ENCODE peak calls at places on chromosomes 2 and 18, in four cellular contexts. F, O, Y and X are unnamed samples.

GRCh38 chr18:10032331-10032979 is 118.6 kb downstream of the VAPA start:
- DNase-seq in F (no peak), O (no peak), Y (no peak), X (no peak)

GRCh38 chr2:113175101-113175628 is 1.4 kb downstream of the PSD4 start:
- DNase-seq in F (no peak), O (no peak), Y (no peak), X (no peak)

GRCh38 chr2:7950035-7950612 is 731.7 kb upstream of the ID2 start:
- DNase-seq in F (no peak), O (no peak), Y (no peak), X (no peak)

GRCh38 chr18:58762781-58763171 is 91.5 kb downstream of the MALT1 start:
- DNase-seq in F (no peak), O (no peak), Y (no peak), X (no peak)

GRCh38 chr2:241857041-241857541 is 1.6 kb downstream of the PDCD1 start:
- DNase-seq in F (no peak), O (no peak), Y (no peak), X (no peak)

GRCh38 chr2:192719630-192720029 is 524.9 kb upstream of the TMEFF2 start:
- DNase-seq in F (no peak), O (no peak), Y (no peak), X (no peak)

GRCh38 chr2:37361416-37361815 is 17.0 kb downstream of the QPCT start:
- DNase-seq in F (no peak), O (no peak), Y (no peak), X (no peak)

GRCh38 chr2:234880551-234881211 is 71.1 kb upstream of the SH3BP4 start:
- DNase-seq in F (peak), O (peak), Y (no peak), X (peak)

GRCh38 chr2:137237055-137237454 is 471.7 kb downstream of the THSD7B start:
- DNase-seq in F (no peak), O (no peak), Y (no peak), X (no peak)

GRCh38 chr2:215767625-215768024 is 245.7 kb downstream of the MREG start:
- DNase-seq in F (no peak), O (no peak), Y (no peak), X (no peak)

GRCh38 chr18:65752625-65753325 is 2.0 kb downstream of the CDH7 start:
- DNase-seq in F (no peak), O (no peak), Y (no peak), X (no peak)

GRCh38 chr2:866009-866680 is 84.5 kb upstream of the SNTG2 start:
- DNase-seq in F (no peak), O (no peak), Y (peak), X (no peak)

GRCh38 chr2:71756280-71756906 is 303.0 kb downstream of the DYSF start:
- DNase-seq in F (no peak), O (no peak), Y (no peak), X (no peak)

DNA sequence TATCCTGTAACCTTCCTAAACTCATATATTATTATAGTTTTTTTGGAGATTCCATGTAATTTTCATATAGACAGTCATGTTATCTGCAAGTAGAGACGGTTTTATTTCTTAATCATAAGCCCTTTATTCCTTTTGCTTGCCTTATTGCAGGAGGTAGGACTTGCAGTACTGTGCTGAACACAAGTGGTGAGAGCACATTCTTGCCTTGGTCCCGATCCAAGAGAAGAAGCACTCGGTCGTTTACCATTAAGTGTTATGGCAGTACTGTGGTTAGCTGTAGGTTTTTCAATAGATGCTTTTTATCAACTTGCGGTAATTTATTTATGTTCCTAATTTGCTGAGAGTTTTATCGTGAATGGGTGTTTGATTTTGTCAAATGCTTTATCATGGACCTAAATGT is 305.7 kb downstream of the DYSF start:
- DNase-seq in F (no peak), O (no peak), Y (no peak), X (no peak)
- H3K27ac ChIP-seq in F (no peak), O (no peak), Y (no peak), X (no peak)

GRCh38 chr2:104849618-104850097 is 4.3 kb upstream of the POU3F3 start:
- DNase-seq in F (peak), O (peak), Y (peak), X (peak)
- TF ChIP-seq TCF7L2 in F (no peak), O (no peak), Y (no peak), X (no peak)

DNA sequence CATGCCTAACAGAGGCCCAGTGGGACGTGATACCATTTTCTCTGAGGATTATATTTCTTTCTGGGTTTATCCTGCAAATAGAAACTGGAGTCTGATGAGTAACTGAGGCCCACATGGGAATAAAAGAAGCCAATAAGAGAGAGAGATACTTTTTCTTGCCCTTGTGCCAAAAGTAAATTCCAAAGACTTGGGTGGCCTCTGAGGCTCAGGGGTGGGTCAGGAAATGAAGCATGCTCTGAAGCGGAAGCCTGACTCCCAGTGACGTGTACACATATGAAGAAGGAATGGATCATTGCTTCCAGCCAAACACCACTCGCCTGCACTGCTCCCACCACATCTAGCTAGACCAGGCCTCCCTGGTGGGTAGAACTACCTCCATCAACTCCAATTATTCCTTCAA is 273.6 kb upstream of the NCKAP5 start:
- DNase-seq in F (no peak), O (no peak), Y (no peak), X (no peak)
- H3K27ac ChIP-seq in F (no peak), O (no peak), Y (no peak), X (no peak)

GRCh38 chr2:101473911-101474751 is 781 bp downstream of the RFX8 start:
- DNase-seq in F (no peak), O (no peak), Y (no peak), X (no peak)
- TF ChIP-seq TCF7L2 in F (no peak), O (no peak), Y (no peak), X (no peak)

GRCh38 chr2:240564191-240564570 is 4.0 kb downstream of the DUSP28 start:
- DNase-seq in F (no peak), O (no peak), Y (no peak), X (no peak)

GRCh38 chr2:240567137-240567871 is 980 bp upstream of the RNPEPL1 start:
- DNase-seq in F (no peak), O (no peak), Y (no peak), X (no peak)

GRCh38 chr2:240565267-240566202 is 2.7 kb upstream of the RNPEPL1 start:
- DNase-seq in F (peak), O (peak), Y (peak), X (no peak)

GRCh38 chr2:240566203-240567136 is 1.8 kb upstream of the RNPEPL1 start:
- DNase-seq in F (peak), O (peak), Y (peak), X (no peak)

DNA sequence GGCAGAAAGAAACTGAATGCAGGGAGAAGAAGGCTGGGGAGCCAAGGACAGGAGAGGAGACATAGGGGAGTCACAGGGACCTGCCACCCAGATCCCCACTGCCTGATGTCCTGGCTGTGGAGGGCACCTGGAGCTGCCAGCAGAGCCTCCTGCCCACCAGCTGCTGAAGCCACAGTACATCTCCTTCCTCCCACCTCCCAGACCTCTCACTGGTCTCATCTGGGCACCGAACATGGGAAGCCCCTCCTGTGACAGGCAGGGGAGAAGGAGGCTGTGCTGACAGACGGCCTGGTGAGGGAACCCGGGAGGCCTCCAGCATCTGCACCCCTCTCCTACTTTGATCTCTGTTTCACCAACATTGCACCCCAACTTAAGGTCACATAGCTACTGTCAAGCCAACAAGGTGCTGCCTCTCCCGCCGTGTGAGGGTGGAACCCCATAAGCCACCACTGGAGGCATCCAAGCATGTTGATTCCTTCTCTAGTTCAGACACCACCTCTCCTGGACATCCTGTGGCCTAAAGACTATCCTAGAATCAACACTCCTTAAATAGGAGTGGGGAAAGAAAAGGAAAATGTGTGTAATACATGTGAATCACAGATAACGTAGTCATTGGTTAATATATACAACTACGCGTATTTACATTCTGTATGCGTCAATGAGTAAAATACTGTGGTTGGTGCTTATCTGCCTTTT is 3.6 kb upstream of the RNPEPL1 start:
- DNase-seq in F (no peak), O (no peak), Y (no peak), X (no peak)
- H3K27ac ChIP-seq in F (peak), O (peak), Y (peak), X (peak)

DNA sequence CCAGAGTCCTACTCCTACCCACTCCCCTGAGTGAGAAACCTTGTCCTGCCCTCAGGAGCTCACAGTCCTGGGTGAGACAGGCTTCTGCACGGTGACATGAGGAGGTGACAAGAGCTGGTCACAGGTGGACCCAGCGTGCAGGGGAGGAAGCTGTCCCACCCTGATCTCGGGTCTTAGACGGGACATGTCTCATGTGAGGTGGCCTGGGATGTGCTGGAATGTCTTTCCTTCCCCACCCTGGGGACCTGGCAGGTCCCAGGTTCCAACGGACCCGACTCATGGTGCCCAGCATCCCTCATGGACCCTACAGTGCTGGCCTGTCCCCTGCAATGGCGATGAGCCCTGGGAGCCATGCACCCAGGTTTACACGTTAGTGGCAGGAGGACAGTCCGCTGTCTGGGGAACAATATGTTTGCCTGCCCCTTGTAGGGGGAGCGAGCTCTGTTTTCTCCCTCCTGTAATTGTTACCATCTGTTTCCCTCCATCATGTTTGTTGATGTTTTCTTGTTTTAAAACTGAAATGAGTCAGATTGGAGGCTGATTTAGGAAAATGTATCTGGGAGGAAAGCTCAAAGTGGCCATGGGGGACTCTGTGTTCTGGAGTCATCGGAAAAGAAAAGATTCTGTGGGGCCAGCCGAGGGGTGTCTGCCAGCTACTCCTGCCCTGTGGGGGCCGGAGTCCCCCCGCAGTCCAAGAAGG is 238.1 kb downstream of the KLHL29 start:
- DNase-seq in F (no peak), O (no peak), Y (no peak), X (no peak)
- TF ChIP-seq TCF7L2 in F (no peak), O (no peak), Y (no peak), X (no peak)

DNA sequence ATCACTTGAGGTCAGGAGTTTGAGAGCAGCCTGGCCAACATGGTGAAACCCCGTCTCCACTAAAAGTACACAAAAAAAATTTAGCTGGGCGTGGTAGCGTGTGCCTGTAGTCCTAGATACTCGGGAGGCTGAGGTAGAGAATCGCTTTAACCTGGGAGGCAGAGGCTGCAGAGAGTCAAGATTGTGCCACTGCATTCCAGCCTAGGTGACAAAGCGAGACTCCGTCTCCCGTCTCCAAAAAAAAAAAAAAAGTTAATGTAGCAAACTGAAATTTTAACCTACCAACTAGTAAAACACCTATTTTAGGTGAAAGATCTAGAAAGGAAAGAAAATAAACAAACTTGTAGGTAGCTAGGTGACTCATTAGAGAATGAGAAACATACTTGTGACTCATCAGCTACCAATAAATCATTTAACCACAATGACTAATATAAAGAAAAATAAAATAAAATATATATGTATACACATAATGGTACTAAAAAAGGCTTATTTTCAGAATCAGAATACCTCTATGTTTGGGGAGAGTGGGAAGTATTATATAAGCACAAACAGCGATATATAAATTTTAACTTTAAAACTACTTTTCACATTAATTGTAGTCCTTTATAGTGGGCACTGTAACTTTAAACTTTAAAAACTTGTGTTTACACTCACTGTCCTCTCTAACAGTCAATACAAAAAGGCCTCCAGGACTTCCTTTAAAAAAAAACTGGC is 36.6 kb downstream of the DARS1 start:
- DNase-seq in F (peak), O (no peak), Y (peak), X (peak)
- H3K27ac ChIP-seq in F (peak), O (no peak), Y (peak), X (peak)